ENCODE peak calls at places on chromosome 4, in nine cellular contexts. One of them, this sample, is unnamed.

GRCh38 chr4:74675673-74676279 is 118.5 kb downstream of the BTC start:
- DNase-seq in CD4-positive, alpha-beta memory T cell: peak
- DNase-seq in stimulated activated CD4-positive, alpha-beta T cell treated with anti-CD3 and anti-CD28 coated beads, Interleukin-2, amount 100 ng/mL, for 24 hours: no peak
- DNase-seq in stomach: no peak
- DNase-seq in HEK293T: peak
- DNase-seq in dorsolateral prefrontal cortex: no peak
- DNase-seq in left ventricle myocardium superior: no peak
- DNase-seq in coronary artery: no peak
- DNase-seq in lower lobe of right lung: no peak
- DNase-seq in this sample: no peak

GRCh38 chr4:152115794-152116193 is 355.0 kb upstream of the GATB start:
- DNase-seq in left ventricle myocardium superior: no peak
- DNase-seq in lower lobe of right lung: no peak
- DNase-seq in dorsolateral prefrontal cortex: no peak
- DNase-seq in stimulated activated CD4-positive, alpha-beta T cell treated with anti-CD3 and anti-CD28 coated beads, Interleukin-2, amount 100 ng/mL, for 24 hours: no peak
- DNase-seq in HEK293T: no peak
- DNase-seq in coronary artery: no peak
- DNase-seq in stomach: no peak
- DNase-seq in CD4-positive, alpha-beta memory T cell: peak
- DNase-seq in this sample: no peak

GRCh38 chr4:85787133-85787532 is 312.2 kb downstream of the ARHGAP24 start:
- DNase-seq in coronary artery: no peak
- DNase-seq in CD4-positive, alpha-beta memory T cell: no peak
- DNase-seq in lower lobe of right lung: no peak
- DNase-seq in left ventricle myocardium superior: no peak
- DNase-seq in stimulated activated CD4-positive, alpha-beta T cell treated with anti-CD3 and anti-CD28 coated beads, Interleukin-2, amount 100 ng/mL, for 24 hours: no peak
- DNase-seq in stomach: no peak
- DNase-seq in HEK293T: no peak
- DNase-seq in dorsolateral prefrontal cortex: no peak
- DNase-seq in this sample: no peak

GRCh38 chr4:85953651-85954018 is 406.2 kb downstream of the MAPK10 start:
- DNase-seq in lower lobe of right lung: no peak
- DNase-seq in stimulated activated CD4-positive, alpha-beta T cell treated with anti-CD3 and anti-CD28 coated beads, Interleukin-2, amount 100 ng/mL, for 24 hours: no peak
- DNase-seq in dorsolateral prefrontal cortex: no peak
- DNase-seq in left ventricle myocardium superior: no peak
- DNase-seq in stomach: no peak
- DNase-seq in HEK293T: no peak
- DNase-seq in coronary artery: no peak
- DNase-seq in CD4-positive, alpha-beta memory T cell: no peak
- DNase-seq in this sample: no peak

GRCh38 chr4:127463883-127464282 is 168.9 kb upstream of the INTU start:
- DNase-seq in coronary artery: no peak
- DNase-seq in lower lobe of right lung: no peak
- DNase-seq in dorsolateral prefrontal cortex: no peak
- DNase-seq in left ventricle myocardium superior: no peak
- DNase-seq in CD4-positive, alpha-beta memory T cell: no peak
- DNase-seq in stimulated activated CD4-positive, alpha-beta T cell treated with anti-CD3 and anti-CD28 coated beads, Interleukin-2, amount 100 ng/mL, for 24 hours: no peak
- DNase-seq in HEK293T: no peak
- DNase-seq in stomach: no peak
- DNase-seq in this sample: no peak

GRCh38 chr4:142565771-142566170 is 280.3 kb downstream of the INPP4B start:
- DNase-seq in dorsolateral prefrontal cortex: no peak
- DNase-seq in lower lobe of right lung: no peak
- DNase-seq in coronary artery: no peak
- DNase-seq in stomach: no peak
- DNase-seq in HEK293T: no peak
- DNase-seq in CD4-positive, alpha-beta memory T cell: peak
- DNase-seq in stimulated activated CD4-positive, alpha-beta T cell treated with anti-CD3 and anti-CD28 coated beads, Interleukin-2, amount 100 ng/mL, for 24 hours: no peak
- DNase-seq in left ventricle myocardium superior: no peak
- DNase-seq in this sample: no peak

GRCh38 chr4:184826315-184827266 is 823 bp upstream of the ACSL1 start:
- DNase-seq in HEK293T: peak
- DNase-seq in stomach: peak
- DNase-seq in CD4-positive, alpha-beta memory T cell: peak
- DNase-seq in stimulated activated CD4-positive, alpha-beta T cell treated with anti-CD3 and anti-CD28 coated beads, Interleukin-2, amount 100 ng/mL, for 24 hours: peak
- DNase-seq in coronary artery: no peak
- DNase-seq in left ventricle myocardium superior: no peak
- DNase-seq in lower lobe of right lung: peak
- DNase-seq in dorsolateral prefrontal cortex: peak
- DNase-seq in this sample: no peak

GRCh38 chr4:89284828-89285227 is 22.8 kb downstream of the GPRIN3 start:
- DNase-seq in stomach: no peak
- DNase-seq in left ventricle myocardium superior: no peak
- DNase-seq in HEK293T: no peak
- DNase-seq in stimulated activated CD4-positive, alpha-beta T cell treated with anti-CD3 and anti-CD28 coated beads, Interleukin-2, amount 100 ng/mL, for 24 hours: no peak
- DNase-seq in CD4-positive, alpha-beta memory T cell: no peak
- DNase-seq in dorsolateral prefrontal cortex: no peak
- DNase-seq in lower lobe of right lung: peak
- DNase-seq in coronary artery: no peak
- DNase-seq in this sample: no peak

GRCh38 chr4:13240066-13240465 is 244.1 kb downstream of the RAB28 start:
- DNase-seq in stimulated activated CD4-positive, alpha-beta T cell treated with anti-CD3 and anti-CD28 coated beads, Interleukin-2, amount 100 ng/mL, for 24 hours: no peak
- DNase-seq in dorsolateral prefrontal cortex: no peak
- DNase-seq in HEK293T: no peak
- DNase-seq in stomach: no peak
- DNase-seq in left ventricle myocardium superior: no peak
- DNase-seq in lower lobe of right lung: no peak
- DNase-seq in coronary artery: no peak
- DNase-seq in CD4-positive, alpha-beta memory T cell: no peak
- DNase-seq in this sample: no peak

GRCh38 chr4:5009796-5010195 is 9.5 kb downstream of the CYTL1 start:
- DNase-seq in left ventricle myocardium superior: no peak
- DNase-seq in stimulated activated CD4-positive, alpha-beta T cell treated with anti-CD3 and anti-CD28 coated beads, Interleukin-2, amount 100 ng/mL, for 24 hours: no peak
- DNase-seq in dorsolateral prefrontal cortex: no peak
- DNase-seq in lower lobe of right lung: no peak
- DNase-seq in stomach: no peak
- DNase-seq in coronary artery: no peak
- DNase-seq in CD4-positive, alpha-beta memory T cell: no peak
- DNase-seq in HEK293T: no peak
- DNase-seq in this sample: no peak

GRCh38 chr4:7052923-7053715 is 9.9 kb downstream of the TADA2B start:
- DNase-seq in dorsolateral prefrontal cortex: no peak
- DNase-seq in lower lobe of right lung: peak
- DNase-seq in HEK293T: no peak
- DNase-seq in left ventricle myocardium superior: peak
- DNase-seq in CD4-positive, alpha-beta memory T cell: peak
- DNase-seq in coronary artery: no peak
- DNase-seq in stomach: peak
- DNase-seq in stimulated activated CD4-positive, alpha-beta T cell treated with anti-CD3 and anti-CD28 coated beads, Interleukin-2, amount 100 ng/mL, for 24 hours: no peak
- DNase-seq in this sample: no peak

GRCh38 chr4:139550724-139551429 is 5.1 kb downstream of the SETD7 start:
- DNase-seq in lower lobe of right lung: no peak
- DNase-seq in left ventricle myocardium superior: peak
- DNase-seq in stomach: no peak
- DNase-seq in dorsolateral prefrontal cortex: no peak
- DNase-seq in coronary artery: no peak
- DNase-seq in HEK293T: peak
- DNase-seq in CD4-positive, alpha-beta memory T cell: no peak
- DNase-seq in stimulated activated CD4-positive, alpha-beta T cell treated with anti-CD3 and anti-CD28 coated beads, Interleukin-2, amount 100 ng/mL, for 24 hours: no peak
- DNase-seq in this sample: no peak

GRCh38 chr4:185304944-185305690 is 90.6 kb downstream of the LRP2BP start:
- DNase-seq in coronary artery: no peak
- DNase-seq in left ventricle myocardium superior: no peak
- DNase-seq in CD4-positive, alpha-beta memory T cell: peak
- DNase-seq in stimulated activated CD4-positive, alpha-beta T cell treated with anti-CD3 and anti-CD28 coated beads, Interleukin-2, amount 100 ng/mL, for 24 hours: peak
- DNase-seq in stomach: no peak
- DNase-seq in dorsolateral prefrontal cortex: no peak
- DNase-seq in lower lobe of right lung: peak
- DNase-seq in HEK293T: no peak
- DNase-seq in this sample: no peak

GRCh38 chr4:141853091-141853734 is 216.8 kb downstream of the IL15 start:
- DNase-seq in dorsolateral prefrontal cortex: no peak
- DNase-seq in CD4-positive, alpha-beta memory T cell: no peak
- DNase-seq in HEK293T: no peak
- DNase-seq in coronary artery: no peak
- DNase-seq in lower lobe of right lung: no peak
- DNase-seq in left ventricle myocardium superior: no peak
- DNase-seq in stimulated activated CD4-positive, alpha-beta T cell treated with anti-CD3 and anti-CD28 coated beads, Interleukin-2, amount 100 ng/mL, for 24 hours: no peak
- DNase-seq in stomach: no peak
- DNase-seq in this sample: no peak

GRCh38 chr4:3339566-3339965 is 46.7 kb downstream of the RGS12 start:
- DNase-seq in coronary artery: no peak
- DNase-seq in stomach: no peak
- DNase-seq in HEK293T: no peak
- DNase-seq in dorsolateral prefrontal cortex: no peak
- DNase-seq in lower lobe of right lung: no peak
- DNase-seq in stimulated activated CD4-positive, alpha-beta T cell treated with anti-CD3 and anti-CD28 coated beads, Interleukin-2, amount 100 ng/mL, for 24 hours: no peak
- DNase-seq in left ventricle myocardium superior: no peak
- DNase-seq in CD4-positive, alpha-beta memory T cell: no peak
- DNase-seq in this sample: no peak

GRCh38 chr4:3819210-3819919 is 53.2 kb downstream of the ADRA2C start:
- DNase-seq in HEK293T: no peak
- DNase-seq in left ventricle myocardium superior: no peak
- DNase-seq in coronary artery: no peak
- DNase-seq in dorsolateral prefrontal cortex: no peak
- DNase-seq in stimulated activated CD4-positive, alpha-beta T cell treated with anti-CD3 and anti-CD28 coated beads, Interleukin-2, amount 100 ng/mL, for 24 hours: no peak
- DNase-seq in stomach: no peak
- DNase-seq in CD4-positive, alpha-beta memory T cell: no peak
- DNase-seq in lower lobe of right lung: peak
- DNase-seq in this sample: no peak

GRCh38 chr4:159048166-159048886 is 54.6 kb upstream of the RAPGEF2 start:
- DNase-seq in coronary artery: peak
- DNase-seq in dorsolateral prefrontal cortex: peak
- DNase-seq in HEK293T: peak
- DNase-seq in stimulated activated CD4-positive, alpha-beta T cell treated with anti-CD3 and anti-CD28 coated beads, Interleukin-2, amount 100 ng/mL, for 24 hours: no peak
- DNase-seq in left ventricle myocardium superior: peak
- DNase-seq in lower lobe of right lung: peak
- DNase-seq in CD4-positive, alpha-beta memory T cell: no peak
- DNase-seq in stomach: peak
- DNase-seq in this sample: no peak

GRCh38 chr4:187302456-187302855 is 578.8 kb upstream of the FAT1 start:
- DNase-seq in dorsolateral prefrontal cortex: no peak
- DNase-seq in lower lobe of right lung: no peak
- DNase-seq in stomach: no peak
- DNase-seq in left ventricle myocardium superior: no peak
- DNase-seq in coronary artery: no peak
- DNase-seq in CD4-positive, alpha-beta memory T cell: no peak
- DNase-seq in stimulated activated CD4-positive, alpha-beta T cell treated with anti-CD3 and anti-CD28 coated beads, Interleukin-2, amount 100 ng/mL, for 24 hours: no peak
- DNase-seq in HEK293T: no peak
- DNase-seq in this sample: no peak

GRCh38 chr4:176579233-176579632 is 213.5 kb downstream of the VEGFC start:
- DNase-seq in HEK293T: no peak
- DNase-seq in stomach: no peak
- DNase-seq in coronary artery: no peak
- DNase-seq in stimulated activated CD4-positive, alpha-beta T cell treated with anti-CD3 and anti-CD28 coated beads, Interleukin-2, amount 100 ng/mL, for 24 hours: no peak
- DNase-seq in left ventricle myocardium superior: no peak
- DNase-seq in lower lobe of right lung: no peak
- DNase-seq in dorsolateral prefrontal cortex: no peak
- DNase-seq in CD4-positive, alpha-beta memory T cell: no peak
- DNase-seq in this sample: no peak

GRCh38 chr4:88697588-88698329 is at the start of gene NAP1L5:
- DNase-seq in lower lobe of right lung: peak
- DNase-seq in dorsolateral prefrontal cortex: peak
- DNase-seq in CD4-positive, alpha-beta memory T cell: peak
- DNase-seq in coronary artery: peak
- DNase-seq in left ventricle myocardium superior: peak
- DNase-seq in HEK293T: no peak
- DNase-seq in stimulated activated CD4-positive, alpha-beta T cell treated with anti-CD3 and anti-CD28 coated beads, Interleukin-2, amount 100 ng/mL, for 24 hours: peak
- DNase-seq in stomach: peak
- DNase-seq in this sample: no peak

GRCh38 chr4:186651624-186652023 is 72.0 kb downstream of the FAT1 start:
- DNase-seq in stimulated activated CD4-positive, alpha-beta T cell treated with anti-CD3 and anti-CD28 coated beads, Interleukin-2, amount 100 ng/mL, for 24 hours: no peak
- DNase-seq in HEK293T: peak
- DNase-seq in coronary artery: no peak
- DNase-seq in stomach: peak
- DNase-seq in dorsolateral prefrontal cortex: peak
- DNase-seq in lower lobe of right lung: no peak
- DNase-seq in left ventricle myocardium superior: peak
- DNase-seq in CD4-positive, alpha-beta memory T cell: no peak
- DNase-seq in this sample: no peak

GRCh38 chr4:36841583-36842326 is 402.8 kb upstream of the NWD2 start:
- DNase-seq in dorsolateral prefrontal cortex: no peak
- DNase-seq in stimulated activated CD4-positive, alpha-beta T cell treated with anti-CD3 and anti-CD28 coated beads, Interleukin-2, amount 100 ng/mL, for 24 hours: no peak
- DNase-seq in left ventricle myocardium superior: no peak
- DNase-seq in stomach: no peak
- DNase-seq in CD4-positive, alpha-beta memory T cell: no peak
- DNase-seq in HEK293T: no peak
- DNase-seq in lower lobe of right lung: no peak
- DNase-seq in coronary artery: no peak
- DNase-seq in this sample: no peak

GRCh38 chr4:48944659-48945290 is 38.2 kb upstream of the OCIAD2 start:
- DNase-seq in CD4-positive, alpha-beta memory T cell: peak
- DNase-seq in stimulated activated CD4-positive, alpha-beta T cell treated with anti-CD3 and anti-CD28 coated beads, Interleukin-2, amount 100 ng/mL, for 24 hours: peak
- DNase-seq in left ventricle myocardium superior: no peak
- DNase-seq in coronary artery: no peak
- DNase-seq in HEK293T: peak
- DNase-seq in stomach: peak
- DNase-seq in dorsolateral prefrontal cortex: no peak
- DNase-seq in lower lobe of right lung: no peak
- DNase-seq in this sample: no peak

GRCh38 chr4:105060628-105061027 is 86.0 kb upstream of the TET2 start:
- DNase-seq in lower lobe of right lung: no peak
- DNase-seq in CD4-positive, alpha-beta memory T cell: no peak
- DNase-seq in HEK293T: no peak
- DNase-seq in coronary artery: no peak
- DNase-seq in left ventricle myocardium superior: no peak
- DNase-seq in stimulated activated CD4-positive, alpha-beta T cell treated with anti-CD3 and anti-CD28 coated beads, Interleukin-2, amount 100 ng/mL, for 24 hours: no peak
- DNase-seq in stomach: no peak
- DNase-seq in dorsolateral prefrontal cortex: no peak
- DNase-seq in this sample: no peak

GRCh38 chr4:70581980-70582379 is 10.1 kb upstream of the AMBN start:
- DNase-seq in lower lobe of right lung: no peak
- DNase-seq in CD4-positive, alpha-beta memory T cell: no peak
- DNase-seq in left ventricle myocardium superior: no peak
- DNase-seq in dorsolateral prefrontal cortex: no peak
- DNase-seq in stomach: no peak
- DNase-seq in HEK293T: no peak
- DNase-seq in stimulated activated CD4-positive, alpha-beta T cell treated with anti-CD3 and anti-CD28 coated beads, Interleukin-2, amount 100 ng/mL, for 24 hours: no peak
- DNase-seq in coronary artery: no peak
- DNase-seq in this sample: no peak

GRCh38 chr4:175884048-175884447 is 72.0 kb upstream of the GPM6A start:
- DNase-seq in stimulated activated CD4-positive, alpha-beta T cell treated with anti-CD3 and anti-CD28 coated beads, Interleukin-2, amount 100 ng/mL, for 24 hours: no peak
- DNase-seq in lower lobe of right lung: no peak
- DNase-seq in CD4-positive, alpha-beta memory T cell: no peak
- DNase-seq in dorsolateral prefrontal cortex: no peak
- DNase-seq in stomach: no peak
- DNase-seq in HEK293T: no peak
- DNase-seq in left ventricle myocardium superior: no peak
- DNase-seq in coronary artery: no peak
- DNase-seq in this sample: no peak

GRCh38 chr4:40722576-40723161 is 27.1 kb upstream of the NSUN7 start:
- DNase-seq in stimulated activated CD4-positive, alpha-beta T cell treated with anti-CD3 and anti-CD28 coated beads, Interleukin-2, amount 100 ng/mL, for 24 hours: no peak
- DNase-seq in HEK293T: no peak
- DNase-seq in stomach: no peak
- DNase-seq in lower lobe of right lung: peak
- DNase-seq in dorsolateral prefrontal cortex: no peak
- DNase-seq in left ventricle myocardium superior: no peak
- DNase-seq in coronary artery: no peak
- DNase-seq in CD4-positive, alpha-beta memory T cell: peak
- DNase-seq in this sample: no peak

GRCh38 chr4:64774626-64775025 is 365.4 kb upstream of the TECRL start:
- DNase-seq in left ventricle myocardium superior: no peak
- DNase-seq in dorsolateral prefrontal cortex: no peak
- DNase-seq in HEK293T: no peak
- DNase-seq in lower lobe of right lung: no peak
- DNase-seq in coronary artery: no peak
- DNase-seq in CD4-positive, alpha-beta memory T cell: no peak
- DNase-seq in stomach: no peak
- DNase-seq in stimulated activated CD4-positive, alpha-beta T cell treated with anti-CD3 and anti-CD28 coated beads, Interleukin-2, amount 100 ng/mL, for 24 hours: no peak
- DNase-seq in this sample: no peak

GRCh38 chr4:71322425-71322824 is 16.4 kb upstream of the SLC4A4 start:
- DNase-seq in dorsolateral prefrontal cortex: no peak
- DNase-seq in CD4-positive, alpha-beta memory T cell: no peak
- DNase-seq in lower lobe of right lung: no peak
- DNase-seq in coronary artery: no peak
- DNase-seq in stimulated activated CD4-positive, alpha-beta T cell treated with anti-CD3 and anti-CD28 coated beads, Interleukin-2, amount 100 ng/mL, for 24 hours: no peak
- DNase-seq in stomach: no peak
- DNase-seq in HEK293T: no peak
- DNase-seq in left ventricle myocardium superior: no peak
- DNase-seq in this sample: no peak

GRCh38 chr4:150164055-150164454 is 85.8 kb downstream of the DCLK2 start:
- DNase-seq in left ventricle myocardium superior: peak
- DNase-seq in CD4-positive, alpha-beta memory T cell: no peak
- DNase-seq in lower lobe of right lung: no peak
- DNase-seq in dorsolateral prefrontal cortex: no peak
- DNase-seq in stomach: no peak
- DNase-seq in stimulated activated CD4-positive, alpha-beta T cell treated with anti-CD3 and anti-CD28 coated beads, Interleukin-2, amount 100 ng/mL, for 24 hours: no peak
- DNase-seq in HEK293T: no peak
- DNase-seq in coronary artery: no peak
- DNase-seq in this sample: no peak

GRCh38 chr4:25865586-25865985 is 2.8 kb upstream of the SEL1L3 start:
- DNase-seq in CD4-positive, alpha-beta memory T cell: no peak
- DNase-seq in lower lobe of right lung: no peak
- DNase-seq in HEK293T: peak
- DNase-seq in coronary artery: no peak
- DNase-seq in stomach: peak
- DNase-seq in left ventricle myocardium superior: no peak
- DNase-seq in dorsolateral prefrontal cortex: no peak
- DNase-seq in stimulated activated CD4-positive, alpha-beta T cell treated with anti-CD3 and anti-CD28 coated beads, Interleukin-2, amount 100 ng/mL, for 24 hours: no peak
- DNase-seq in this sample: no peak

This sample was measured in mesenteric fat pad.